ENCODE peak calls at places on chromosomes 7 and 10, in seven cellular contexts. E is NCI-H2081; Z is CD8-positive, alpha-beta memory T cell; N is AG10803; U is amniotic stem cell; T is psoas muscle; B is RWPE1. L is an unnamed sample.

GRCh38 chr10:11218395-11218794 is 200.7 kb downstream of the CELF2 start:
- DNase-seq in B (no peak), E (no peak), N (no peak), T (no peak), U (no peak), Z (no peak), L (no peak)

GRCh38 chr7:142689439-142690168 is 59.7 kb upstream of the PRSS1 start:
- DNase-seq in Z (no peak), U (no peak), B (no peak), T (no peak), E (peak), N (no peak), L (no peak)

GRCh38 chr10:124890225-124890624 is 51.7 kb upstream of the ZRANB1 start:
- DNase-seq in Z (no peak), N (no peak), B (no peak), T (no peak), U (no peak), E (no peak), L (no peak)

GRCh38 chr7:150421831-150422230 is 28.6 kb upstream of the GIMAP8 start:
- DNase-seq in N (no peak), U (no peak), B (no peak), E (no peak), Z (no peak), T (no peak), L (no peak)

GRCh38 chr7:92133133-92133736 is 1.0 kb downstream of the CYP51A1 start:
- DNase-seq in B (no peak), T (no peak), U (no peak), Z (no peak), E (no peak), N (peak), L (no peak)

GRCh38 chr10:110918269-110918632 is 729 bp downstream of the BBIP1 start:
- DNase-seq in Z (peak), T (no peak), N (peak), E (no peak), U (peak), B (peak), L (peak)

GRCh38 chr10:129491123-129491734 is 24.2 kb downstream of the MGMT start:
- DNase-seq in N (peak), Z (no peak), B (no peak), E (no peak), U (no peak), T (no peak), L (no peak)

GRCh38 chr10:84519235-84519634 is 190.8 kb downstream of the CCSER2 start:
- DNase-seq in Z (no peak), T (no peak), U (no peak), N (no peak), B (no peak), E (no peak), L (no peak)

GRCh38 chr10:124917939-124918830 is 23.7 kb upstream of the ZRANB1 start:
- DNase-seq in U (peak), N (peak), T (peak), B (peak), Z (no peak), E (no peak), L (no peak)

GRCh38 chr10:122663516-122664130 is 36.0 kb downstream of the C10orf120 start:
- DNase-seq in B (no peak), E (no peak), T (no peak), N (no peak), U (no peak), Z (no peak), L (no peak)

GRCh38 chr7:7812112-7812511 is 93.7 kb upstream of the RPA3 start:
- DNase-seq in T (no peak), N (peak), E (no peak), B (no peak), Z (no peak), U (no peak), L (no peak)

GRCh38 chr10:121823993-121824463 is 103.8 kb downstream of the ATE1 start:
- DNase-seq in E (peak), Z (no peak), U (no peak), N (peak), T (no peak), B (peak), L (no peak)

GRCh38 chr10:132728321-132728720 is 57.6 kb downstream of the NKX6-2 start:
- DNase-seq in N (no peak), E (no peak), Z (no peak), B (no peak), T (no peak), U (no peak), L (no peak)

GRCh38 chr10:112136816-112137215 is 46.7 kb downstream of the GPAM start:
- DNase-seq in B (no peak), U (no peak), T (no peak), Z (no peak), E (no peak), N (no peak), L (no peak)

GRCh38 chr7:45921699-45922519 is 837 bp upstream of the IGFBP3 start:
- DNase-seq in E (no peak), T (peak), N (peak), U (peak), Z (no peak), B (peak), L (peak)

GRCh38 chr7:145313601-145314000 is 477.7 kb upstream of the TPK1 start:
- DNase-seq in E (no peak), N (no peak), T (no peak), U (no peak), B (no peak), Z (no peak), L (no peak)

GRCh38 chr7:36644625-36645422 is 79.5 kb downstream of the AOAH start:
- DNase-seq in T (no peak), N (no peak), U (no peak), E (no peak), B (no peak), Z (no peak), L (no peak)

L was measured in lower lobe of right lung.